ENCODE peak calls at places on chromosomes 12 and 14, in six cellular contexts. K is osteoblast, G is transverse colon, R is right atrium auricular region, S is upper lobe of right lung, D is Peyer's patch. O is an unnamed sample. For H3K4me1, the result is how much of the 10 kb centered on the place peaks cover.

GRCh38 chr12:70823182-70823976 is 97.2 kb downstream of the PTPRR start:
- DNase-seq in G (no peak), D (no peak), R (no peak), K (no peak), S (no peak), O (no peak)

GRCh38 chr14:94126800-94127199 is 2.6 kb downstream of the IFI27L2 start:
- DNase-seq in R (peak), D (no peak), G (no peak), S (no peak), K (no peak), O (no peak)

GRCh38 chr14:32319368-32320049 is 9.6 kb upstream of the AKAP6 start:
- DNase-seq in S (no peak), K (no peak), D (no peak), R (no peak), G (no peak), O (peak)

GRCh38 chr12:131167334-131167733 is 213.6 kb downstream of the ADGRD1 start:
- DNase-seq in K (no peak), G (no peak), D (no peak), S (no peak), R (no peak), O (no peak)

GRCh38 chr14:100827751-100828447 is 2.0 kb downstream of the MEG3 start:
- DNase-seq in G (no peak), S (no peak), K (peak), R (no peak), D (no peak), O (no peak)

GRCh38 chr14:80538633-80539375 is 327.5 kb upstream of the DIO2 start:
- DNase-seq in R (no peak), G (no peak), S (no peak), D (no peak), K (no peak), O (no peak)

GRCh38 chr12:24045816-24046257 is 96.4 kb upstream of the SOX5 start:
- DNase-seq in G (no peak), D (no peak), R (no peak), S (no peak), K (peak), O (no peak)

GRCh38 chr12:107145397-107145796 is 52.0 kb upstream of the CRY1 start:
- DNase-seq in K (no peak), G (no peak), S (no peak), R (no peak), D (no peak), O (no peak)

GRCh38 chr12:96501908-96502307 is 12.5 kb downstream of the CFAP54 start:
- DNase-seq in D (no peak), R (no peak), S (no peak), G (no peak), K (no peak), O (no peak)

GRCh38 chr12:57276935-57277563 is 26.1 kb upstream of the STAC3 start:
- DNase-seq in S (no peak), R (no peak), G (no peak), D (no peak), K (no peak), O (peak)

GRCh38 chr14:77970646-77971045 is 170.7 kb downstream of the ADCK1 start:
- DNase-seq in D (no peak), S (no peak), R (no peak), G (no peak), K (no peak), O (no peak)

GRCh38 chr14:23559010-23559920 is 3.2 kb downstream of the THTPA start:
- DNase-seq in S (peak), R (no peak), K (peak), D (peak), G (peak), O (peak)

GRCh38 chr12:95998611-95999300 is 2.6 kb upstream of the HAL start:
- DNase-seq in K (peak), R (no peak), S (no peak), D (no peak), G (peak), O (peak)

GRCh38 chr14:96584907-96585671 is 82.9 kb downstream of the PAPOLA start:
- DNase-seq in S (no peak), D (no peak), G (no peak), R (peak), K (no peak), O (no peak)

GRCh38 chr12:47884501-47884900 is 20.3 kb downstream of the VDR start:
- DNase-seq in K (no peak), G (no peak), S (no peak), R (no peak), D (no peak), O (peak)

GRCh38 chr12:118448341-118448740 is 72.0 kb downstream of the SUDS3 start:
- DNase-seq in K (no peak), G (no peak), R (no peak), D (no peak), S (no peak), O (no peak)

GRCh38 chr14:42633504-42634095 is 1026.9 kb downstream of the LRFN5 start:
- DNase-seq in S (no peak), K (no peak), R (no peak), G (no peak), D (no peak), O (no peak)

GRCh38 chr12:117318591-117318990 is 42.8 kb downstream of the NOS1 start:
- DNase-seq in R (no peak), G (no peak), S (peak), D (no peak), K (no peak), O (no peak)

GRCh38 chr12:54390668-54391551 is 6.4 kb upstream of the ZNF385A start:
- DNase-seq in D (peak), K (peak), R (no peak), S (no peak), G (peak), O (peak)

GRCh38 chr12:82510386-82510785 is 152.1 kb downstream of the METTL25 start:
- DNase-seq in K (no peak), S (no peak), R (no peak), G (no peak), D (no peak), O (no peak)

GRCh38 chr14:99808133-99808505 is 14.9 kb downstream of the EML1 start:
- DNase-seq in G (no peak), D (no peak), R (no peak), S (no peak), K (no peak), O (no peak)

GRCh38 chr12:110266980-110267620 is 13.9 kb upstream of the ATP2A2 start:
- DNase-seq in S (no peak), K (peak), R (peak), G (no peak), D (no peak), O (no peak)

GRCh38 chr14:90140298-90140955 is 78.6 kb downstream of the KCNK13 start:
- DNase-seq in S (no peak), G (no peak), K (peak), R (no peak), D (no peak), O (no peak)

GRCh38 chr14:30299915-30300314 is 259.0 kb upstream of the G2E3 start:
- DNase-seq in S (no peak), G (no peak), D (no peak), R (no peak), K (no peak), O (no peak)

GRCh38 chr12:46027172-46027571 is 36.8 kb upstream of the SCAF11 start:
- DNase-seq in R (no peak), G (no peak), K (no peak), D (no peak), S (no peak), O (no peak)

GRCh38 chr14:105065280-105066228 is at the start of gene GPR132:
- DNase-seq in G (peak), D (peak), S (peak), R (no peak), K (peak), O (peak)

GRCh38 chr14:35429951-35430350 is 25.4 kb upstream of the NFKBIA start:
- DNase-seq in K (no peak), R (no peak), D (no peak), S (no peak), G (no peak), O (no peak)

GRCh38 chr12:67797316-67797741 is 148.8 kb downstream of the DYRK2 start:
- DNase-seq in S (no peak), D (no peak), R (no peak), K (peak), G (no peak), O (no peak)

DNA sequence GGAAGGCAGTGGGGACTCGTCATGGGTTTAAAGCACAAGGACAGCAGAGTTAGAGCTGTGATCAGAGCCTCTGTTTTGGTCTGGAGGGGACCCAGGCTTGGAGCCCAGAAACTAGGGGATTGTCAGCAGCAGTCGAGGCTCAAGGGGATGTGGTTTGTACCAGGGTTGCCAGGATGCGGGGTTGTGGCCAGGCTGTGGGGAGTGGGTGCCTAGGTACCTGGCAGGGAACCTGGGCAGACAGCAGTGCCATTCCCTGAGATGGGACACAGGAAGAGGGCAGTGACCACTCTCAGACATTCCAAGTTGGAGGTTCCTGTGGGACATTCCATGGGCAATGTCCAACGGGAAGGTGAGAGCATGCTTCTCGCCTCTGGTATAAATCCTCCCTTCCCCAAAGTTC is 222.3 kb downstream of the SLC41A2 start:
- DNase-seq in R (no peak), K (no peak), G (no peak), S (no peak), D (no peak), O (no peak)
- H3K4me1 ChIP-seq in R (under half), K (under half), G (under half), S (under half), D (under half), O (under half)

GRCh38 chr12:108647936-108648287 is 14.2 kb upstream of the SELPLG start:
- DNase-seq in S (no peak), G (no peak), R (no peak), D (no peak), K (no peak), O (no peak)

GRCh38 chr12:108650083-108650482 is 16.4 kb upstream of the SELPLG start:
- DNase-seq in D (no peak), K (no peak), R (no peak), S (no peak), G (no peak), O (no peak)

GRCh38 chr12:108648371-108648770 is 14.7 kb upstream of the SELPLG start:
- DNase-seq in D (no peak), S (no peak), G (no peak), R (no peak), K (no peak), O (no peak)

GRCh38 chr12:108649668-108650067 is 16.0 kb upstream of the SELPLG start:
- DNase-seq in S (no peak), D (no peak), K (peak), R (no peak), G (no peak), O (no peak)

GRCh38 chr12:108649126-108649525 is 15.4 kb upstream of the SELPLG start:
- DNase-seq in D (no peak), K (peak), R (no peak), G (no peak), S (no peak), O (no peak)
- H3K27ac ChIP-seq in D (no peak), K (peak), R (no peak), G (no peak), S (no peak), O (no peak)

GRCh38 chr12:19856389-19856788 is 417.1 kb downstream of the AEBP2 start:
- DNase-seq in D (no peak), R (no peak), K (no peak), G (no peak), S (no peak), O (no peak)
- H3K4me3 ChIP-seq in D (no peak), R (no peak), K (peak), G (no peak), S (peak), O (no peak)

GRCh38 chr12:4274396-4274959 is 916 bp downstream of the CCND2 start:
- DNase-seq in R (no peak), S (no peak), G (no peak), D (peak), K (no peak), O (peak)

GRCh38 chr12:4277205-4277543 is 3.6 kb downstream of the CCND2 start:
- DNase-seq in G (no peak), K (no peak), D (no peak), R (no peak), S (no peak), O (no peak)

GRCh38 chr12:4276524-4277204 is 3.1 kb downstream of the CCND2 start:
- DNase-seq in D (peak), R (peak), S (peak), G (peak), K (peak), O (peak)

GRCh38 chr12:4274960-4275868 is 1.7 kb downstream of the CCND2 start:
- DNase-seq in G (no peak), D (no peak), K (peak), S (no peak), R (no peak), O (peak)

DNA sequence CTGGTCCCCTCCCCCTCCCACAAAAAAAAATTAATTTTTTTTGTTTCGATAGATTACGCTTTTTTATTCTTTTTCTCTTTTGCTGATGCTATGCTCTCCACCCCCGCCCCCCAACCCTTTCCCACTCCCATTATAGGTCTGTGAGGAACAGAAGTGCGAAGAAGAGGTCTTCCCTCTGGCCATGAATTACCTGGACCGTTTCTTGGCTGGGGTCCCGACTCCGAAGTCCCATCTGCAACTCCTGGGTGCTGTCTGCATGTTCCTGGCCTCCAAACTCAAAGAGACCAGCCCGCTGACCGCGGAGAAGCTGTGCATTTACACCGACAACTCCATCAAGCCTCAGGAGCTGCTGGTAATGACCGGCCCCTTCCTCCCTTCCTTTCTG is 2.3 kb downstream of the CCND2 start:
- DNase-seq in G (peak), K (no peak), R (no peak), D (no peak), S (no peak), O (peak)
- H3K4me1 ChIP-seq in G (half or more), K (under half), R (half or more), D (under half), S (half or more), O (under half)

DNA sequence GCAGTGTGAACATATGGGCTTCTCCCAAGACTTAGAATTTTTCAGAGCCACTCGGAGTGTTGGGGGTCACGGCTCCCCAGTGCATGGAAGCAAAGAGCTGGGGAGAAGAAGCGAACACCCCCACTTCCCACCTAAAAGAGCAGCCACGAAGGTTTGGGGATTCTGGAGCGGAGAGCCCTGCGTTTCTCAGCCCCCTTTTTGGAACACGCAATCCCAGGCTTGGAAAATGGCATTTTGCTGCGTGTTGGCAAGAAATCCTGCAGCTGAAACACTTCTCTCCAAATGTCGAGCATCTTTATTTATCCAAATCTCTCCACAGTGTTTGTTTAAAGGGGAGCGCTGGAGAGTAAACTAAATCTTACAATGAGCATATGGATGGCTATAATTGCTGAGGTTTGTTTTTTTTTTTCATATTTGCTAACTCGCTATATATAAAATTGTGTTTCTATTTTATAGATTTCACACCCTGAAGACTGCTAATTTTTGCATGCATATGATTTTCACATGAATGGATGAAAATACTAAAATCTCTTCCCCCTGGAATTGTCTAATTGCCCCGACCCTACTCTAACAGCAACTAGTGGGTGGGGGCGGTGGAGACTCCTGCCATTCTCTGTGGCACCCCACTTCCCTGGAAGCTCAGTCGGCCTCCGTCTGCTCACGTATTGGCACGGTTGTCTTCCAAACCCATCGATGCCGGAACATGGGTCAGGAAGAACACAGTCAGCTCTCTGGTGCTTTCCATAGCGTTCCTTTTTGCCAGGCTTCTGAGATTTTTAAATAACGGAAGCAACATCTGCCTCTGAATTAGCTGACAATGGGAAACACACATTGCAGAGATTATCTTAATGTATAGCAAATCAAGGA is 120.5 kb downstream of the GCH1 start:
- DNase-seq in G (no peak), K (no peak), S (no peak), D (no peak), R (no peak), O (no peak)
- H3K27ac ChIP-seq in G (no peak), K (no peak), S (no peak), D (no peak), R (peak), O (no peak)

O was measured in small intestine.